ENCODE peak calls at places on chromosomes 7 and 10, in nine cellular contexts. F, D, E, X, S, G, B, M and W are unnamed samples. For H3K36me3, the result is how much of the 10 kb centered on the place peaks cover.

GRCh38 chr10:108812296-108812695 is 1111.0 kb downstream of the XPNPEP1 start:
- DNase-seq in F (no peak), D (no peak), E (no peak), X (no peak), S (no peak), G (no peak), B (no peak), M (no peak), W (no peak)

GRCh38 chr10:753530-753929 is 64.1 kb upstream of the DIP2C start:
- DNase-seq in F (no peak), D (no peak), E (no peak), X (no peak), S (no peak), G (no peak), B (no peak), M (no peak), W (no peak)

GRCh38 chr10:124997246-124997790 is 55.4 kb downstream of the ZRANB1 start:
- DNase-seq in F (peak), D (peak), E (peak), X (no peak), S (no peak), G (no peak), B (peak), M (no peak), W (no peak)

GRCh38 chr7:105614341-105614840 is 33.1 kb upstream of the EFCAB10 start:
- DNase-seq in F (no peak), D (no peak), E (no peak), X (no peak), S (no peak), G (no peak), B (no peak), M (no peak), W (no peak)

GRCh38 chr10:86693721-86694369 is 25.5 kb downstream of the LDB3 start:
- DNase-seq in F (peak), D (no peak), E (no peak), X (peak), S (peak), G (peak), B (peak), M (peak), W (peak)

GRCh38 chr7:129843982-129844840 is 108.5 kb downstream of the UBE2H start:
- DNase-seq in F (no peak), D (no peak), E (no peak), X (no peak), S (no peak), G (no peak), B (no peak), M (peak), W (peak)

GRCh38 chr7:157973971-157974677 is 613.5 kb downstream of the PTPRN2 start:
- DNase-seq in F (no peak), D (peak), E (no peak), X (no peak), S (no peak), G (no peak), B (no peak), M (no peak), W (no peak)

GRCh38 chr7:128918266-128918665 is 7.8 kb upstream of the KCP start:
- DNase-seq in F (no peak), D (peak), E (no peak), X (no peak), S (no peak), G (no peak), B (no peak), M (no peak), W (no peak)

GRCh38 chr10:124629410-124629809 is 114.8 kb downstream of the FAM53B start:
- DNase-seq in F (no peak), D (no peak), E (no peak), X (no peak), S (no peak), G (no peak), B (no peak), M (no peak), W (no peak)

GRCh38 chr7:13017881-13018280 is 330.4 kb downstream of the ARL4A start:
- DNase-seq in F (no peak), D (no peak), E (no peak), X (no peak), S (no peak), G (no peak), B (no peak), M (peak), W (peak)

GRCh38 chr10:34444223-34445183 is 370.6 kb downstream of the PARD3 start:
- DNase-seq in F (no peak), D (no peak), E (no peak), X (peak), S (no peak), G (no peak), B (no peak), M (no peak), W (no peak)

GRCh38 chr7:106329971-106330733 is 45.4 kb upstream of the NAMPT start:
- DNase-seq in F (no peak), D (no peak), E (no peak), X (peak), S (no peak), G (no peak), B (no peak), M (peak), W (peak)

GRCh38 chr10:123236122-123236521 is 81.9 kb downstream of the BUB3 start:
- DNase-seq in F (no peak), D (no peak), E (no peak), X (no peak), S (no peak), G (no peak), B (no peak), M (no peak), W (no peak)

GRCh38 chr7:6160191-6160623 is 112.2 kb downstream of the CYTH3 start:
- DNase-seq in F (peak), D (peak), E (peak), X (peak), S (peak), G (peak), B (no peak), M (peak), W (peak)

GRCh38 chr10:50219646-50220045 is 31.7 kb downstream of the ASAH2 start:
- DNase-seq in F (no peak), D (no peak), E (no peak), X (no peak), S (no peak), G (no peak), B (no peak), M (no peak), W (peak)

GRCh38 chr10:129963831-129964501 is at the start of gene EBF3:
- DNase-seq in F (peak), D (peak), E (peak), X (peak), S (peak), G (peak), B (peak), M (peak), W (peak)

GRCh38 chr7:85186083-85186520 is 754 bp downstream of the SEMA3D start:
- DNase-seq in F (peak), D (peak), E (no peak), X (peak), S (no peak), G (peak), B (peak), M (peak), W (peak)

DNA sequence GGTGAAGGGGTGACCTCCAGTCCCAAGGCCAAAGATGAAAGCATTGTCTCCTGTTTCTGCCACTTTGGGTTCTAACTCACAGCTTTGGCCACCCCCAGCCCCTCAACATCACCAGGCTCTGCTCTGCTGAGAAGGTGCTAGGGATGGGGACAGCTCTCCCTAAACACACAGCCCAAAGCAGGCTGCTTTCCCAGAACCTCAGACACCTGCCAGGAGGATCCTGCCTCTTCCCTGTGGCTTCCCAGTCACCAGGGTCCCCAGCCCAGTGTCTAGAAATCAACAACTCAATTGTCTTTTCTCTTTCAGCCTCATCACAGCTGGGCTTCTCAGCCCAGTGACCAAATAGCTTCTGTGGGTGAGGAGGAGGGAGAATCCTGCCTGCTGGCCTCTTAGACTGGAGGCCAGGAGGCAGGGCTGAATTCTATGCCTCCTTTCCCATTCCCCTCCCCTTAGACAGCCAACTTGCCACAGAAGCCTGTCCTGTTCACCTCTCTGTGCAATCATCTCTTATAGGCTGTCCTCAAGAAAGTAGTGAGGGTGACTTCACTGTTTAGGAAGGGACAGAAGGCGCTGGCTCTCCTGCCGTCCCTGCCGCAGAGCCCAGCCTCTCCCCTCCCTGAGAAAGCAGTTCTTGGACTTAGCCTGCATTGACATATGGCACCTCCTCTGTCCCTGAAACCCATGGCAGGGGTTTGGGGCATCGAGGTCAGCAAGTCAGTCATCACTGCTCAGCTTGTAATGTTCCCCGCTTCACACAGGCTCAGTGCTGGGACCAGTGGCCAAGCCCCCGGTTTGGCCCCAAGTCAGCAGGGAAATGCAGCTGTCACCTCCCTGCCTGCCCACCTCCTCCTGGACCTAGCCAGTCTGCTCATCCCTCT is 3.7 kb downstream of the FGF8 start:
- DNase-seq in F (no peak), D (no peak), E (no peak), X (no peak), S (no peak), G (no peak), B (no peak), M (no peak), W (no peak)
- H3K36me3 ChIP-seq in F (under half), D (under half), E (under half), X (under half), S (under half), G (under half), B (under half), M (under half), W (under half)

DNA sequence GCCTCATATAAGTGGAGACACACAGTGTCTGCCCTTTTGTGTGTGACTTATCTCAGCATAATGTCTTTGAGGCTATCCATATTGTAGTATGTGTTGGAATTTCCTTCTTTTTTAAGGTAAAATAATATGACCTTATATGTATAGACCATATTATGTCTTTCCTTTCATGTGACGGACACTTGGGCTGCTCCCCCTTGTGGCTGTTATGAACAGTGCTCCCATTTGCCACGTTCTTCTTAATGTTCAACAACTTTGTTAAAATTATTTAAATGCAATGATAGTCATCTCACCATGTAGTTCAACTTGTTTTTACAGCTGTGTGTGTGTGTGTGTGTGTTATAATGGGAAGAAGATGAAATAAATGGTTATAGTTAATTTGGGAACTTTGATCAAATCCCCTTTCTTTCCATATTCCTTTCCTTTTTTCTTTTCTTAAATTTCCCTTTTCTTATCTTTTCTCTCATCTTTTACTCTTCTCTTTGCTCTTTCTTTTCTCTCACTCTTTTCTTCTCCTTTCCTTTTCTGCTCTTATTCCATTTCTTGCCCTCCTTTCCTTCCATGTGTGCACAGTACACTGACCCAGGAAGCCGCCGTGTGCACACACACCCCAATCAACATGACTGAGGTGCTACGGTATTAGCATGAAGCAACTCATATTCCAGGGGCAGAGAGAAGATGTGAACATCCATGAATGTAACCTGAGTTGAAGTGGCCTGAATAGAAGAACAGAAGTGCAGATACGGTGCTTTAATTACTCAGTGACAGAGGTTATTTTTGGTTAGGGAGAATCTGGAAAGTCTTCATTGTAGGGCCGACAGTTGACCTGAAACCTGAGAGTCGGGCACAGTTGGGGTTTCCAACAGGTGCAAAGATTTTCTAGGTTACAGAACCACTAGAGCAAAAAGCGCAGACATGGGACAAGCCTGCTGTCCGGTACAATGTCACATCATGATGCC is 596.7 kb downstream of the SDK1 start:
- DNase-seq in F (peak), D (no peak), E (no peak), X (peak), S (no peak), G (peak), B (peak), M (peak), W (peak)
- TF ChIP-seq CTCF in F (peak), D (peak), E (peak), X (peak), S (peak), G (peak), B (peak), M (peak), W (peak)

GRCh38 chr7:151374726-151375125 is 33.1 kb downstream of the NUB1 start:
- DNase-seq in F (no peak), D (no peak), E (no peak), X (no peak), S (no peak), G (no peak), B (no peak), M (no peak), W (no peak)
- H3K36me3 ChIP-seq in F (under half), D (under half), E (half or more), X (under half), S (under half), G (under half), B (under half), M (under half), W (under half)

GRCh38 chr10:91589656-91590035 is 43.2 kb downstream of the PPP1R3C start:
- DNase-seq in F (no peak), D (no peak), E (no peak), X (no peak), S (no peak), G (no peak), B (no peak), M (no peak), W (no peak)

GRCh38 chr10:91590142-91590903 is 42.5 kb downstream of the PPP1R3C start:
- DNase-seq in F (peak), D (peak), E (peak), X (peak), S (peak), G (peak), B (peak), M (peak), W (peak)

GRCh38 chr10:91589015-91589655 is 43.7 kb downstream of the PPP1R3C start:
- DNase-seq in F (no peak), D (peak), E (no peak), X (peak), S (peak), G (no peak), B (peak), M (peak), W (peak)

GRCh38 chr10:91590904-91591791 is 41.7 kb downstream of the PPP1R3C start:
- DNase-seq in F (peak), D (no peak), E (no peak), X (peak), S (peak), G (peak), B (peak), M (peak), W (peak)

DNA sequence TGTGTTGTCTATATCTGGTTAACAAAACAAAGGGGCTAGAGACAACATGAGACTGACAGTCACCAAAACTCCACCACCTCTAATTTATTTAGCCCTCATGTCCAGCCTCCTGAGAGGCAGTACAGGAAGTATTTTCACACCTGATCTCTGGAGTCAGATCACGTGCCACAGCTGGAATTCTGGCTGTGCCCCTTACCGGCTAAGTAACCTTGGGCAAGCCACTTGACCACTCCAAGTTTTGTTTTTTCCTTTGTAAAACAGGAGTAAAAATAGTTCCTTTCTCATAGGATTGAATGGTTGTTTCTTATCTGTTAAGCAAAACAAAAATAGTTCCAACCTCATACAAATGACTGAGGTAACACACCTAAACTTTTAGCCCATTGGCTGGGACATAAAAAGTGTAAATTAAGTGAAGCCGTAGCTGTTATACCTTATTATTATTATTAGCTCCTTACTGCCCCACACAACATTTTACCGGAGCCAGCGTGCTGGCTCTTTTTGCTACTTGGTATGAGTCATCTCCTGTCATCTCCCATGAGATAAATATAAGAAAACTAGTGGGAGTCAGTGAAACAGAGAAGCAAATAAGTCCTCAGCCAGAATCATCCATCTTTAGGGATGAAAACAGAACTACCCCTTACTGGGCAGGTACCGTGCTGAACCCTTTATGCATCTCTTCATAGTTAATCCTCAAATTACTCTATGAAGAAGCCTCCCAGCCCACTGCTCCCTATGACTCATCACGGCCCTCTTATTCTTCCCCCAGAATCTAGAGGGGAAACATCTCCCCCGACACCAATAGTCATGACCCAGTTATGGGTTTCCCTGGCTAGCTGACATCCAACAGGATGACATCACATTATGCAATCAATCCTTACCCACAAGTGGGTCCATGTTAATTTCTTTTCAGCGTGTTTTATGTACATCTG is 44.9 kb downstream of the PPP1R3C start:
- DNase-seq in F (no peak), D (no peak), E (no peak), X (peak), S (no peak), G (peak), B (peak), M (peak), W (peak)
- TF ChIP-seq CTCF in F (no peak), D (no peak), E (no peak), X (no peak), S (no peak), G (no peak), B (no peak), M (no peak), W (no peak)